ENCODE peak calls at places on chromosomes 3 and 15, in six cellular contexts. W is right atrium auricular region; R is left ventricle myocardium inferior; J is fibroblast of lung; N is DND-41; K is naive thymus-derived CD4-positive, alpha-beta T cell. Z is an unnamed sample. For H3K4me1, the result is how much of the 10 kb centered on the place peaks cover.

GRCh38 chr3:45551214-45552010 is 43.1 kb upstream of the LIMD1 start:
- DNase-seq in W (peak), R (peak), J (peak), N (no peak), K (no peak), Z (peak)

GRCh38 chr3:110352841-110353595 is 718.6 kb upstream of the NECTIN3 start:
- DNase-seq in W (no peak), R (no peak), J (peak), N (no peak), K (no peak), Z (no peak)

GRCh38 chr3:139287557-139287956 is 56.3 kb upstream of the MRPS22 start:
- DNase-seq in W (no peak), R (no peak), J (no peak), N (no peak), K (no peak), Z (no peak)

GRCh38 chr15:62135532-62136134 is 29.5 kb downstream of the C2CD4B start:
- DNase-seq in W (no peak), R (no peak), J (peak), N (no peak), K (no peak), Z (no peak)

GRCh38 chr3:170360916-170361315 is 3.4 kb downstream of the SKIL start:
- DNase-seq in W (no peak), R (no peak), J (no peak), N (no peak), K (no peak), Z (no peak)

GRCh38 chr3:144433006-144433405 is 461.4 kb downstream of the DIPK2A start:
- DNase-seq in W (no peak), R (no peak), J (no peak), N (no peak), K (no peak), Z (no peak)

GRCh38 chr3:69739204-69740102 is at the start of gene MITF:
- DNase-seq in W (peak), R (peak), J (peak), N (no peak), K (no peak), Z (peak)

GRCh38 chr15:99253381-99254090 is 2.3 kb downstream of the LRRC28 start:
- DNase-seq in W (no peak), R (no peak), J (peak), N (no peak), K (no peak), Z (no peak)

GRCh38 chr15:51024735-51025453 is 69.8 kb downstream of the TNFAIP8L3 start:
- DNase-seq in W (no peak), R (no peak), J (peak), N (no peak), K (no peak), Z (no peak)

GRCh38 chr3:159783780-159784747 is 204.6 kb upstream of the IL12A start:
- DNase-seq in W (no peak), R (no peak), J (no peak), N (no peak), K (no peak), Z (no peak)

GRCh38 chr3:11477286-11477935 is 166.3 kb downstream of the VGLL4 start:
- DNase-seq in W (no peak), R (no peak), J (peak), N (no peak), K (no peak), Z (no peak)

GRCh38 chr3:12782172-12782815 is 14.2 kb upstream of the CAND2 start:
- DNase-seq in W (no peak), R (no peak), J (peak), N (peak), K (no peak), Z (no peak)

GRCh38 chr3:124250053-124250452 is 258.1 kb upstream of the ROPN1 start:
- DNase-seq in W (no peak), R (no peak), J (no peak), N (no peak), K (no peak), Z (no peak)

GRCh38 chr3:152291238-152291637 is 22.5 kb downstream of the MBNL1 start:
- DNase-seq in W (no peak), R (no peak), J (no peak), N (no peak), K (no peak), Z (no peak)

GRCh38 chr3:20658491-20658890 is 472.5 kb upstream of the SGO1 start:
- DNase-seq in W (no peak), R (no peak), J (no peak), N (no peak), K (no peak), Z (no peak)

GRCh38 chr3:67655364-67656121 is 1.1 kb upstream of the SUCLG2 start:
- DNase-seq in W (no peak), R (no peak), J (no peak), N (peak), K (peak), Z (no peak)

GRCh38 chr15:67183443-67184169 is 70.9 kb downstream of the AAGAB start:
- DNase-seq in W (peak), R (no peak), J (peak), N (no peak), K (no peak), Z (no peak)

GRCh38 chr3:100179692-100180349 is 65.5 kb upstream of the FILIP1L start:
- DNase-seq in W (no peak), R (no peak), J (no peak), N (peak), K (no peak), Z (no peak)
- H3K4me1 ChIP-seq in W (under half), R (under half), J (under half), N (under half), K (under half), Z (under half)

DNA sequence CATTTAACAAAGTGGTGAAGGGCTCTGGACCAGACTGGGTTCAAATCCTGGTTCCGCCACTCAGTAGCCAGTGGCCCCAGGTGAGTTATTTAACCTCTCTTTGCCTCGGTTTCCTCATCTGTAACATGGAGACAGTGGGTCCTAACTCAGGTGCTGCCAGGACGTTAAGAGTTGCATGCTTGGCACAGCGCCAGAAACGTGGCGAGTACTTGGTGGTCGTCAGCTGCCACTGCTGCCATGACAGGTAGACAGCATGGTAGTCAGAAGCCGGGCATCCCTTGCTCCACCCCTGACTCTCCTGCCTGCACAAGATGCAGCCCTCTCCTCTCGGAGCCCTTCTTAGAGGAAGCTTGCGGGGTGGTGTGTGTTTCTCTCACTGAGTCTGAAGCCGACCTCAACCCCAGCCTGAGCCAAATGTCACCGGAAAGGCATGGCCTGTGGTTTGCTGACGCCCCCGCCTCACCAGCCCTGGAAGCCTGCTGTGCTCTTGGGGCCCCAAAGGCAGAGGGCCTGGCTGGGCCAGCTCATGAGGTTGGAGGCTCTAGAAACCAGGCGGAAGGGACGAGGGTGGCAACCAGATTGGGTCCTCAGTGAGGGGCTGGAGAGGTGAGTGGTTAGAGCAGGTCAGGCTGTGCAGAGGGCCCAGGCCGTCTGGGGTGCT is 160.8 kb upstream of the TLE3 start:
- DNase-seq in W (no peak), R (peak), J (no peak), N (peak), K (peak), Z (peak)
- H3K4me1 ChIP-seq in W (under half), R (under half), J (under half), N (under half), K (under half), Z (under half)

GRCh38 chr3:120344349-120344748 is 4.8 kb downstream of the LRRC58 start:
- DNase-seq in W (no peak), R (no peak), J (peak), N (no peak), K (peak), Z (no peak)
- H3K4me1 ChIP-seq in W (under half), R (under half), J (under half), N (under half), K (under half), Z (under half)

GRCh38 chr3:177320765-177321247 is 123.5 kb upstream of the TBL1XR1 start:
- DNase-seq in W (no peak), R (no peak), J (no peak), N (no peak), K (peak), Z (no peak)

GRCh38 chr3:177318559-177318958 is 121.3 kb upstream of the TBL1XR1 start:
- DNase-seq in W (no peak), R (no peak), J (no peak), N (no peak), K (no peak), Z (no peak)

GRCh38 chr3:177322846-177323245 is 125.6 kb upstream of the TBL1XR1 start:
- DNase-seq in W (no peak), R (no peak), J (no peak), N (no peak), K (no peak), Z (no peak)

GRCh38 chr3:177317247-177317646 is 120.0 kb upstream of the TBL1XR1 start:
- DNase-seq in W (no peak), R (no peak), J (no peak), N (no peak), K (no peak), Z (no peak)

GRCh38 chr3:177321819-177322218 is 124.5 kb upstream of the TBL1XR1 start:
- DNase-seq in W (no peak), R (no peak), J (no peak), N (no peak), K (no peak), Z (no peak)
- H3K4me1 ChIP-seq in W (under half), R (under half), J (under half), N (under half), K (under half), Z (under half)

GRCh38 chr3:181720281-181720680 is 8.6 kb downstream of the SOX2 start:
- DNase-seq in W (no peak), R (no peak), J (no peak), N (no peak), K (no peak), Z (no peak)
- H3K4me1 ChIP-seq in W (under half), R (under half), J (under half), N (under half), K (under half), Z (under half)

DNA sequence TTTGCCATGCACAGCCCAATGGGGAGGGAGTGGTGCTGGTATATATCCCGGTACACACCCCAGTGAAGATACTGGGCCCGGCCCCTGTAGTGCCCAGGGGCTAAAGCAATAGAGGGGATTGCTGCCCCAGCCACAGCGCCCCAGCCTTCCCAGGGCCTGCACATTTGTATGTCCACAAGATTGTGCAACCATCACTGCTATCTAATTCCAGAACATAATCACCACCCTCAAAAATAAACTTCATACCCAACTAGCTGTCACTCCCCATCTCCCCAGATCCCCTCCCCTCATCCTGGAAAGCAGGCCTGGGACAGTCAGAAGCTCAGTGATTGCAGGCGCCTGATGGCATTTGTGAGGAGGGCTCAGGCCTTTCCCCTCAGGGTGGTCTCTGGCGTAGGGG is 13.5 kb downstream of the GNAI2 start:
- DNase-seq in W (peak), R (no peak), J (no peak), N (no peak), K (no peak), Z (no peak)
- H3K4me1 ChIP-seq in W (half or more), R (half or more), J (under half), N (under half), K (half or more), Z (under half)

DNA sequence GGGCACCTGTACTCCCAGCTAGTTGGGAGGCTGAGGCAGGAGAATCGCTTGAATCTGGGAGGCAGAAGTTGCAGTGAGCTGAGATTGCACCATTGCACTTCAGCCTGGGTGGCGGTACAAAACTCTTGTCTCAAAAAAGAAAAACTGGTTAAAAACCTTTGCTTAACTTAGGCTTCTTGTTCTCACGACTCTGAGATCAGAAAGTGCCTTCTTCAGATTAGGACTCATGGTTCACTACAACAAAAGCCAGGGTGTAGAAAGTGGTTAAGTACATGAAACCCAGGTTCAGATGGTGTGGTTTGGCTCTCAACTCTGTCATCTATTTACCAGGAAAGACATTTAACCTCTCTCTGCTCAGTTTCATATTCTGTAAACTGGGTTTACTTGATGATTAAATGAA is 168.4 kb downstream of the TUSC7 start:
- DNase-seq in W (no peak), R (no peak), J (no peak), N (no peak), K (no peak), Z (no peak)
- H3K4me1 ChIP-seq in W (under half), R (under half), J (under half), N (under half), K (under half), Z (under half)